ENCODE peak calls at places on chromosomes 16 and 17, in four cellular contexts. B is caudate nucleus; T is iris pigment epithelial cell; L is activated CD4-positive, alpha-beta T cell treated with anti-CD3 and anti-CD28 coated beads for 24 hours. F is an unnamed sample.

GRCh38 chr16:84449156-84450140 is 55.0 kb downstream of the MEAK7 start:
- DNase-seq in B (no peak), T (no peak), L (no peak), F (no peak)

GRCh38 chr17:55448681-55449080 is 27.0 kb upstream of the MMD start:
- DNase-seq in T (peak; percentile 95), L (no peak), B (no peak), F (no peak)

GRCh38 chr16:84597518-84598390 is 20.1 kb downstream of the COTL1 start:
- DNase-seq in B (no peak), L (no peak), T (peak; percentile 35), F (no peak)

GRCh38 chr17:46063239-46063638 is 64.2 kb downstream of the STH start:
- DNase-seq in B (no peak), T (peak; percentile 96), L (no peak), F (no peak)

GRCh38 chr16:56193951-56194726 is 2.9 kb downstream of the GNAO1 start:
- DNase-seq in T (peak; percentile 70), B (peak; percentile 82), L (peak; percentile 62), F (peak; percentile 46)

GRCh38 chr17:74437702-74438101 is 5.8 kb downstream of the GPRC5C start:
- DNase-seq in L (no peak), T (no peak), B (no peak), F (no peak)

GRCh38 chr17:65360961-65361552 is 200.4 kb downstream of the AXIN2 start:
- DNase-seq in T (no peak), B (no peak), L (no peak), F (no peak)

GRCh38 chr17:27423651-27424050 is 32.6 kb upstream of the KSR1 start:
- DNase-seq in L (no peak), B (no peak), T (peak; percentile 41), F (no peak)

GRCh38 chr17:40032322-40033320 is 17.4 kb downstream of the CSF3 start:
- DNase-seq in T (no peak), B (no peak), L (no peak), F (no peak)

GRCh38 chr17:15782809-15783208 is 50.7 kb downstream of the TBC1D26 start:
- DNase-seq in T (peak; percentile 74), L (no peak), B (no peak), F (no peak)

GRCh38 chr17:20982589-20983358 is 60.0 kb downstream of the USP22 start:
- DNase-seq in B (no peak), T (no peak), L (no peak), F (no peak)

GRCh38 chr17:29364691-29365090 is 25.5 kb upstream of the TAOK1 start:
- DNase-seq in L (no peak), T (no peak), B (no peak), F (no peak)

GRCh38 chr17:1087381-1088241 is 90.7 kb downstream of the TIMM22 start:
- DNase-seq in L (no peak), T (no peak), B (no peak), F (no peak)

GRCh38 chr16:19167710-19168172 is 299 bp upstream of the SYT17 start:
- DNase-seq in L (peak; percentile 18), B (peak; percentile 34), T (peak; percentile 69), F (peak; percentile 67)

GRCh38 chr17:42608692-42609181 is 437 bp downstream of the RETREG3 start:
- DNase-seq in T (peak; percentile 11), L (no peak), B (no peak), F (no peak)

GRCh38 chr16:57966133-57966805 is 4.7 kb downstream of the CNGB1 start:
- DNase-seq in T (peak; percentile 31), B (no peak), L (no peak), F (no peak)

GRCh38 chr17:18257747-18258355 is 687 bp downstream of the FLII start:
- DNase-seq in T (peak; percentile 64), B (peak; percentile 52), L (no peak), F (no peak)

GRCh38 chr17:71966459-71967313 is 154.1 kb upstream of the SOX9 start:
- DNase-seq in B (no peak), L (no peak), T (no peak), F (no peak)

GRCh38 chr16:31874354-31875111 is 926 bp downstream of the ZNF267 start:
- DNase-seq in L (no peak), B (no peak), T (peak; percentile 65), F (peak; percentile 32)

GRCh38 chr17:27956601-27957445 is 63.7 kb upstream of the LYRM9 start:
- DNase-seq in T (peak; percentile 52), L (no peak), B (no peak), F (no peak)

GRCh38 chr17:43401293-43401692 is 2.5 kb downstream of the ARL4D start:
- DNase-seq in B (no peak), T (peak; percentile 64), L (no peak), F (no peak)

GRCh38 chr16:22252317-22252716 is 44.9 kb upstream of the POLR3E start:
- DNase-seq in L (no peak), B (no peak), T (no peak), F (no peak)

GRCh38 chr16:86531641-86532525 is 21.6 kb downstream of the FOXF1 start:
- DNase-seq in L (no peak), B (no peak), T (no peak), F (no peak)

GRCh38 chr16:3816326-3816725 is 64.2 kb downstream of the CREBBP start:
- DNase-seq in B (no peak), T (no peak), L (no peak), F (no peak)

GRCh38 chr17:47102914-47103313 is 86.2 kb downstream of the CDC27 start:
- DNase-seq in L (no peak), B (no peak), T (no peak), F (no peak)

GRCh38 chr16:89613954-89614459 is 565 bp downstream of the DPEP1 start:
- DNase-seq in B (no peak), T (no peak), L (no peak), F (no peak)

GRCh38 chr16:48444574-48444973 is 59.4 kb upstream of the SIAH1 start:
- DNase-seq in B (no peak), L (no peak), T (peak; percentile 91), F (no peak)

GRCh38 chr17:77829871-77830799 is 128.4 kb upstream of the TNRC6C start:
- DNase-seq in L (no peak), T (peak; percentile 79), B (peak; percentile 54), F (no peak)

GRCh38 chr17:73960469-73960868 is 243.0 kb upstream of the RPL38 start:
- DNase-seq in B (no peak), T (no peak), L (no peak), F (no peak)

GRCh38 chr17:80950466-80951120 is 41.0 kb upstream of the CHMP6 start:
- DNase-seq in L (no peak), T (no peak), B (no peak), F (no peak)

GRCh38 chr17:44556114-44556853 is 1.0 kb upstream of the FZD2 start:
- DNase-seq in L (no peak), T (peak; percentile 46), B (peak; percentile 10), F (peak; percentile 61)

GRCh38 chr17:41885733-41886132 is 20.5 kb upstream of the KLHL11 start:
- DNase-seq in T (no peak), L (no peak), B (no peak), F (no peak)

GRCh38 chr17:4678448-4679026 is 25.4 kb downstream of the PELP1 start:
- DNase-seq in L (no peak), B (no peak), T (peak; percentile 94), F (no peak)

GRCh38 chr16:84547539-84548058 is 43.1 kb upstream of the MEAK7 start:
- DNase-seq in T (no peak), B (no peak), L (no peak), F (no peak)

F was measured in D721Med.